ENCODE peak calls at places on chromosome 3, in ten cellular contexts. B is cardiac muscle cell; R is stomach; Q is Peyer's patch; L is lower lobe of right lung; U is effector memory CD4-positive, alpha-beta T cell; A is RWPE1; Z is ascending aorta; M is RWPE2; K is GM12878. S is an unnamed sample.

GRCh38 chr3:52433328-52434060 is 11.4 kb downstream of the SEMA3G start:
- DNase-seq in Q (no peak), B (peak), L (no peak), M (no peak), Z (no peak), R (no peak), K (no peak), U (no peak), A (no peak), S (no peak)

GRCh38 chr3:108234387-108234957 is 12.2 kb upstream of the IFT57 start:
- DNase-seq in A (no peak), L (no peak), R (no peak), U (no peak), K (no peak), Z (no peak), B (no peak), Q (no peak), M (no peak), S (no peak)

GRCh38 chr3:37905987-37906674 is 44.5 kb downstream of the CTDSPL start:
- DNase-seq in K (no peak), L (no peak), U (no peak), R (no peak), Z (no peak), A (no peak), B (peak), M (no peak), Q (no peak), S (no peak)

GRCh38 chr3:114005406-114005987 is 50.8 kb downstream of the CCDC191 start:
- DNase-seq in L (no peak), K (peak), Z (no peak), B (no peak), U (no peak), R (no peak), M (no peak), A (no peak), Q (peak), S (no peak)

GRCh38 chr3:173799073-173799830 is 401.7 kb downstream of the NLGN1 start:
- DNase-seq in Q (no peak), R (no peak), L (no peak), K (no peak), A (no peak), B (no peak), Z (no peak), M (no peak), U (no peak), S (no peak)

GRCh38 chr3:732326-732928 is 360.4 kb upstream of the CNTN6 start:
- DNase-seq in B (no peak), U (no peak), A (no peak), Q (no peak), L (no peak), Z (no peak), K (no peak), M (no peak), R (no peak), S (no peak)

GRCh38 chr3:38022887-38023709 is 6.3 kb downstream of the PLCD1 start:
- DNase-seq in R (no peak), A (no peak), U (no peak), Q (no peak), L (peak), B (no peak), Z (no peak), M (no peak), K (no peak), S (no peak)

GRCh38 chr3:195801251-195802183 is 10.2 kb downstream of the MUC4 start:
- DNase-seq in L (no peak), K (no peak), M (peak), A (no peak), B (no peak), Q (no peak), R (no peak), U (no peak), Z (no peak), S (no peak)

GRCh38 chr3:170081079-170081741 is 43.4 kb downstream of the GPR160 start:
- DNase-seq in B (no peak), Q (no peak), U (no peak), Z (no peak), K (no peak), A (no peak), M (no peak), L (no peak), R (no peak), S (no peak)

GRCh38 chr3:66302288-66302687 is 81.5 kb downstream of the SLC25A26 start:
- DNase-seq in B (no peak), M (no peak), Q (peak), L (no peak), K (no peak), R (no peak), U (peak), A (no peak), Z (no peak), S (no peak)

GRCh38 chr3:117903226-117903625 is 1131.4 kb downstream of the IGSF11 start:
- DNase-seq in Q (no peak), A (no peak), L (no peak), B (no peak), Z (no peak), R (no peak), M (no peak), K (no peak), U (no peak), S (no peak)

GRCh38 chr3:125460233-125460632 is 59.8 kb downstream of the SNX4 start:
- DNase-seq in K (no peak), Q (no peak), B (peak), A (no peak), U (no peak), M (no peak), R (no peak), Z (no peak), L (no peak), S (no peak)

GRCh38 chr3:56795097-56795806 is 6.5 kb downstream of the ARHGEF3 start:
- DNase-seq in Q (no peak), L (no peak), A (no peak), Z (no peak), M (no peak), B (no peak), U (no peak), R (no peak), K (no peak), S (no peak)

GRCh38 chr3:133468251-133468721 is 68.4 kb downstream of the BFSP2 start:
- DNase-seq in Q (no peak), A (no peak), L (no peak), K (no peak), U (no peak), R (no peak), Z (no peak), B (no peak), M (no peak), S (no peak)

GRCh38 chr3:190225186-190225692 is 97.0 kb downstream of the CLDN1 start:
- DNase-seq in U (no peak), M (no peak), A (peak), R (no peak), Q (no peak), Z (no peak), L (no peak), B (peak), K (no peak), S (no peak)

GRCh38 chr3:147113293-147114045 is 292.9 kb downstream of the ZIC4 start:
- DNase-seq in L (no peak), R (no peak), A (peak), Z (no peak), B (no peak), Q (no peak), M (no peak), K (no peak), U (no peak), S (no peak)

GRCh38 chr3:196609815-196610515 is 29.5 kb upstream of the NRROS start:
- DNase-seq in B (no peak), Z (no peak), U (no peak), L (no peak), K (no peak), M (no peak), A (no peak), R (no peak), Q (no peak), S (no peak)

GRCh38 chr3:130955481-130955880 is 61.6 kb downstream of the ATP2C1 start:
- DNase-seq in A (no peak), B (no peak), R (no peak), Q (no peak), M (no peak), U (no peak), Z (no peak), K (no peak), L (no peak), S (no peak)

GRCh38 chr3:105611304-105612192 is 244.8 kb downstream of the ALCAM start:
- DNase-seq in M (no peak), Q (no peak), Z (no peak), B (no peak), L (no peak), K (no peak), R (peak), U (no peak), A (peak), S (no peak)

GRCh38 chr3:170055209-170055608 is 17.4 kb downstream of the GPR160 start:
- DNase-seq in A (no peak), K (peak), B (no peak), R (no peak), M (no peak), Q (no peak), U (no peak), L (no peak), Z (no peak), S (no peak)

GRCh38 chr3:191292243-191292642 is 37.0 kb upstream of the CCDC50 start:
- DNase-seq in B (no peak), U (no peak), R (no peak), K (no peak), L (no peak), M (no peak), Z (no peak), Q (no peak), A (no peak), S (no peak)

GRCh38 chr3:191294291-191294690 is 34.9 kb upstream of the CCDC50 start:
- DNase-seq in L (no peak), Z (no peak), M (no peak), R (no peak), K (no peak), Q (no peak), A (no peak), U (no peak), B (no peak), S (no peak)

GRCh38 chr3:191301017-191301416 is 28.2 kb upstream of the CCDC50 start:
- DNase-seq in Z (no peak), M (no peak), Q (no peak), A (no peak), R (no peak), K (peak), U (no peak), B (no peak), L (no peak), S (no peak)

GRCh38 chr3:191300422-191300821 is 28.8 kb upstream of the CCDC50 start:
- DNase-seq in R (no peak), M (no peak), K (peak), B (no peak), L (no peak), A (no peak), U (no peak), Q (no peak), Z (no peak), S (no peak)

DNA sequence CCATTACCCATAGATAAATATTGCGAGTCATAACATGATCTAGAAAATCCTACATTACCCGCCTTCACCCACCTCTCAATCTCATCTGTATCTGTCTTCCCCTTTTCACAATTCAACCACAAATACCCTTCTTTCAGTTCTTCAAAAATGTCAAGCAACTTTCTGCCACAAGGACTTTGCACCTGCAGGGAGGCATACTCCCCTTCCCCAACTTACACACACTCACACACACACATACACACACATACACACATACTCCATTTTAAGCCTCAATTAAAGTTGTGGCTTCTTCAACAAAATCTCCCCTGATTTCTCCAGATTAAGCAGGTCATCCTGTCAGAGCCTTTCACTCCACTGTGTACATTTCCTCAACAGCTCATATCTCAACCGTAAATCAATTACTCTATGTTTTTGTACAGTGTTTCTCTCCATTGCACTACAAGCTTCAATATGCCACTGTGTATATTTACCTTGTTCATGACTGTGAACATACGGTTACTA is 33.1 kb upstream of the CCDC50 start:
- DNase-seq in R (no peak), A (no peak), L (no peak), M (no peak), B (no peak), Z (no peak), Q (peak), U (no peak), K (peak), S (no peak)
- H3K27ac ChIP-seq in R (no peak), A (no peak), L (no peak), M (no peak), B (no peak), Z (no peak), Q (peak), U (no peak), K (peak), S (no peak)

GRCh38 chr3:172078721-172079120 is 39.3 kb downstream of the FNDC3B start:
- DNase-seq in L (no peak), U (no peak), Z (no peak), B (no peak), R (no peak), Q (no peak), A (no peak), M (no peak), K (no peak), S (no peak)

GRCh38 chr3:172079326-172079976 is 40.1 kb downstream of the FNDC3B start:
- DNase-seq in Z (no peak), K (no peak), M (no peak), Q (no peak), R (no peak), B (no peak), U (no peak), A (no peak), L (no peak), S (no peak)

GRCh38 chr3:172078244-172078643 is 38.9 kb downstream of the FNDC3B start:
- DNase-seq in L (no peak), B (no peak), M (no peak), Q (no peak), A (no peak), U (no peak), Z (no peak), K (no peak), R (no peak), S (no peak)

GRCh38 chr3:172082269-172082668 is 42.9 kb downstream of the FNDC3B start:
- DNase-seq in U (no peak), M (no peak), K (no peak), A (no peak), Z (no peak), L (no peak), R (no peak), Q (no peak), B (no peak), S (no peak)

GRCh38 chr3:172080503-172080902 is 41.1 kb downstream of the FNDC3B start:
- DNase-seq in A (no peak), U (no peak), Z (no peak), M (no peak), K (no peak), B (no peak), L (no peak), Q (no peak), R (no peak), S (no peak)
- H3K27ac ChIP-seq in A (no peak), U (no peak), Z (no peak), M (no peak), K (no peak), B (no peak), L (no peak), Q (no peak), R (peak), S (peak)

DNA sequence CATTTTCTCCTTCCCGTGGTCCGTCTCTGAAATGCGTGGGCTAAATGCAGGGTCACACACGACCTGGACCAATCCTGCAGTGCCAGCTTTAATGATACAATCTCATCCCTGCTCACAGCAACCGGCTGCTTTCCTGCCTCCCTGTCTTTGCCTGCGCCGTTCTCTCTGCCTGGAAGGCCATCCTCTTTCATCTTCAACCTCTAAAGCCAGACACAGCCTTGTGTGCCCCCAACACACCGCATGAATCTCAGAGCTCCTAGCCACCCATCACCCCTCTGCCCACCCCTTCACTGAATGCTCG is 14.7 kb downstream of the H1-8 start:
- DNase-seq in L (no peak), Z (no peak), R (no peak), K (no peak), M (no peak), Q (no peak), U (no peak), B (no peak), A (no peak), S (no peak)
- H3K27ac ChIP-seq in L (peak), Z (peak), R (peak), K (no peak), M (no peak), Q (no peak), U (no peak), B (no peak), A (no peak), S (no peak)

GRCh38 chr3:172086071-172086470 is 46.7 kb downstream of the FNDC3B start:
- DNase-seq in Z (no peak), K (no peak), L (no peak), U (no peak), M (no peak), A (no peak), B (no peak), Q (no peak), R (no peak), S (no peak)

GRCh38 chr3:172087827-172088580 is 48.6 kb downstream of the FNDC3B start:
- DNase-seq in K (peak), R (no peak), A (peak), M (no peak), L (no peak), U (no peak), B (no peak), Q (no peak), Z (no peak), S (no peak)

GRCh38 chr3:172085557-172085895 is 46.1 kb downstream of the FNDC3B start:
- DNase-seq in M (no peak), L (no peak), Z (no peak), B (no peak), R (no peak), K (no peak), A (no peak), U (no peak), Q (no peak), S (no peak)

GRCh38 chr3:172089250-172089649 is 49.9 kb downstream of the FNDC3B start:
- DNase-seq in K (no peak), Q (no peak), Z (no peak), A (peak), M (no peak), L (no peak), U (no peak), R (no peak), B (no peak), S (no peak)

DNA sequence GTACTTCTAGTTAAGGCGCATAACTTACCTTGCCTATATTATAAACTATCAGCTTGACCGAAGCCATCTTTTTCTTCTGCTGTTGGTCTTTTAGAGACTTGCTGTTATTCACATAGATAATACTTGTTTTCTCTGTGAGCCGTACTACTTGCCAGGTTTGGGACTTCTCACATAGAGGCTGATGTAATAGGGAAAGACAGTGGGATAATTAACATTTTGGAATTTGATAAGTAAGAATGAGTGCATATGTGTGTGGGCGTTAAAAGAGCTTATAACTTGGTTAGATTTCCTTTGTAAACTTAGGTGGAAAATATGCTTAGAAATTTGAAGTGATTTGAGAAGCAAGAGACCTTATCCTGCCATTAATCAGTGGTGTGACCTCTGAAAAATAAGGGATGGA is 47.8 kb downstream of the FNDC3B start:
- DNase-seq in A (peak), B (no peak), L (no peak), K (no peak), U (no peak), M (no peak), Z (no peak), R (no peak), Q (no peak), S (no peak)
- H3K27ac ChIP-seq in A (no peak), B (peak), L (no peak), K (no peak), U (no peak), M (peak), Z (no peak), R (peak), Q (no peak), S (no peak)

GRCh38 chr3:122984007-122984406 is 43.6 kb downstream of the SEMA5B start:
- DNase-seq in M (no peak), R (no peak), Z (no peak), U (no peak), Q (no peak), B (no peak), L (no peak), K (no peak), A (no peak), S (no peak)

GRCh38 chr3:122982202-122983185 is 45.1 kb downstream of the SEMA5B start:
- DNase-seq in Z (no peak), M (no peak), Q (no peak), L (no peak), R (no peak), U (no peak), B (peak), A (no peak), K (no peak), S (no peak)

GRCh38 chr3:122986790-122987189 is 40.8 kb downstream of the SEMA5B start:
- DNase-seq in R (no peak), K (no peak), L (no peak), B (no peak), Q (no peak), U (no peak), Z (no peak), A (no peak), M (no peak), S (no peak)

GRCh38 chr3:122985539-122985938 is 42.0 kb downstream of the SEMA5B start:
- DNase-seq in L (no peak), Q (no peak), Z (no peak), B (no peak), K (no peak), A (no peak), U (no peak), M (no peak), R (no peak), S (no peak)

DNA sequence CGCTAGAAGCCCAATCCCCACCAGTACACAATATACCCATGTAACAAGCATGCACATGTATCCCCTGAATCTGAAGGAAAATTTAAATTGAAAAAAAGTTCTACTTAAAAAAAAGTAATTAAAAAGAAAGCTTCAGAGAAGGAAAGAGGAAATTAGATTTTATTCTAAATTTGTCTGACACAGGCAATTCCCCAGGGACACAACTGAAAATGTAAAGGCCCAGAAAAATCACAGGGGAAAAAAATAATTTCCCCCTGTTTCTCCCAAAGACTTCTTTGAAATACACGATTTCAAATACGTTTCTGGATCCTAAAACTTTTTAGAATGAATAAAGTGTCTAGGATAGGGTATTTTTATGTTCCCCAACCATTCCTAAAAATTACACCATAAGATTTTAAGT is 42.9 kb downstream of the SEMA5B start:
- DNase-seq in Z (no peak), Q (no peak), L (no peak), R (no peak), M (no peak), B (no peak), K (no peak), U (no peak), A (no peak), S (no peak)
- H3K27ac ChIP-seq in Z (no peak), Q (no peak), L (no peak), R (no peak), M (no peak), B (no peak), K (no peak), U (no peak), A (no peak), S (no peak)

DNA sequence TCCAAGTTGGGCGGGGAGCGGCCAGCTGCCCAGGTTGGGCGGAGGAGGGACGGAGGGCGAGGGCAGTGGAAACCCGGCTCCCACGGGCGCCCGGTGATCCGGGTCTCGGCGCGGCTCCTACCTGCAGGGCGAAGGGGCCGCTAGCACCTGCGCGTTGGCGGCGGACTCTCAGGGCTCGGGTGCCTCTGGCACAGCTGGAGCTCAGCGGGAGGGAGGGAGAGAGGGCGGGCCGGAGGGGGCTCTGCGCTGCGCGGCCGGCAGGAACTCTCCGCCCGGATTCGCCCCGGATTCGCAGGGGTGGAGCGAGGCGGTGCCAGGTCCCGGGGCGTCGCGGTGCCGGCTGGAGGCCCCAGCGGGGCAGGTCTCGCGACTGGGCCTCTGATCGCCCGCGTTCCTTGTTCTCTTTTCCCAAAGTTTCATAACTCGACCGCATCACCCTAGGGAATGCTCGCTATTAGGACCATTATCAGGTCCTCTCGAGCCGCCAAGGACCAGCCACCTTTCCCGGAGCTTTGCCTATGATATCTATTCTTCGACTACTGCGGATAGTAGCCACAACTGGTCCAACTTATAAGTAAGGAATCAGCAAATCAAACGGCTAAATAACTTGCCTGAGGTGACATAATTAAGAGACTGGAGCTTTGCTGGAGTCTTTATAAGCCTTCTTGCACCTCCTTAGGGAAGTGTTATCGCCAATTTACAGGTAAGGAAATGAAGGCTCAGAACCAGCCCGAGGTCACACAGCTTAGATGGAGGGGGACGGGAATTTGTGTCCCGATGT is at the start of gene PLD1:
- DNase-seq in Q (peak), A (peak), L (peak), U (peak), M (peak), Z (no peak), R (peak), B (peak), K (no peak), S (peak)
- H3K27ac ChIP-seq in Q (peak), A (peak), L (peak), U (no peak), M (peak), Z (peak), R (peak), B (peak), K (peak), S (peak)

S was measured in right lobe of liver.